ENCODE peak calls at places on chromosomes 6 and 20, in nine cellular contexts. K, B, S, I, R, M, Z, N and G are unnamed samples.

GRCh38 chr6:73929421-73929820 is 233.4 kb downstream of the CD109 start:
- DNase-seq in K (no peak), B (peak; percentile 6), S (peak; percentile 93), I (peak; percentile 64), R (no peak), M (peak; percentile 94), Z (no peak), N (no peak), G (peak; percentile 7)

GRCh38 chr6:156832166-156832743 is 55.1 kb downstream of the ARID1B start:
- DNase-seq in K (peak; percentile 32), B (peak; percentile 68), S (peak; percentile 42), I (no peak), R (no peak), M (peak; percentile 42), Z (no peak), N (peak; percentile 9), G (peak; percentile 47)

GRCh38 chr20:51563597-51564332 is 21.2 kb upstream of the NFATC2 start:
- DNase-seq in K (peak; percentile 62), B (peak; percentile 85), S (peak; percentile 60), I (peak; percentile 79), R (peak; percentile 73), M (peak; percentile 54), Z (no peak), N (peak; percentile 81), G (peak; percentile 84)

GRCh38 chr6:28775405-28776129 is 148.2 kb downstream of the TRIM27 start:
- DNase-seq in K (no peak), B (no peak), S (no peak), I (no peak), R (no peak), M (no peak), Z (no peak), N (no peak), G (no peak)

GRCh38 chr6:167553716-167554115 is 228.8 kb downstream of the TTLL2 start:
- DNase-seq in K (no peak), B (no peak), S (no peak), I (no peak), R (no peak), M (no peak), Z (no peak), N (no peak), G (no peak)

GRCh38 chr6:40810176-40810575 is 223.0 kb upstream of the LRFN2 start:
- DNase-seq in K (no peak), B (no peak), S (peak; percentile 54), I (no peak), R (no peak), M (peak; percentile 24), Z (no peak), N (no peak), G (peak; percentile 38)

GRCh38 chr6:40128149-40128548 is 193.9 kb upstream of the MOCS1 start:
- DNase-seq in K (no peak), B (no peak), S (no peak), I (no peak), R (no peak), M (no peak), Z (no peak), N (no peak), G (no peak)

GRCh38 chr20:22688485-22688884 is 104.1 kb upstream of the FOXA2 start:
- DNase-seq in K (no peak), B (no peak), S (peak; percentile 29), I (no peak), R (no peak), M (peak; percentile 33), Z (no peak), N (no peak), G (no peak)

GRCh38 chr6:127206531-127207065 is 60.1 kb upstream of the RNF146 start:
- DNase-seq in K (no peak), B (peak; percentile 13), S (no peak), I (no peak), R (no peak), M (no peak), Z (no peak), N (no peak), G (peak; percentile 26)

GRCh38 chr6:157221817-157222175 is 101.5 kb downstream of the TMEM242 start:
- DNase-seq in K (no peak), B (no peak), S (no peak), I (no peak), R (no peak), M (no peak), Z (no peak), N (no peak), G (no peak)

GRCh38 chr20:56788041-56788670 is 159.1 kb downstream of the TFAP2C start:
- DNase-seq in K (no peak), B (peak; percentile 99), S (peak; percentile 96), I (peak; percentile 76), R (no peak), M (peak; percentile 97), Z (no peak), N (peak; percentile 86), G (peak; percentile 94)

GRCh38 chr6:31010393-31011060 is at the start of gene MUC22:
- DNase-seq in K (no peak), B (peak; percentile 46), S (peak; percentile 87), I (no peak), R (no peak), M (peak; percentile 75), Z (no peak), N (no peak), G (no peak)

GRCh38 chr20:48326868-48327267 is 500.9 kb downstream of the PREX1 start:
- DNase-seq in K (peak; percentile 45), B (no peak), S (no peak), I (no peak), R (no peak), M (no peak), Z (no peak), N (no peak), G (no peak)

GRCh38 chr20:24658920-24659660 is 189.7 kb downstream of the SYNDIG1 start:
- DNase-seq in K (no peak), B (no peak), S (no peak), I (no peak), R (no peak), M (no peak), Z (no peak), N (no peak), G (no peak)

GRCh38 chr6:56193846-56194245 is 53.5 kb downstream of the COL21A1 start:
- DNase-seq in K (no peak), B (no peak), S (peak; percentile 36), I (no peak), R (no peak), M (peak; percentile 48), Z (no peak), N (no peak), G (peak; percentile 0)

GRCh38 chr6:98672681-98673475 is 161.5 kb upstream of the POU3F2 start:
- DNase-seq in K (no peak), B (no peak), S (no peak), I (no peak), R (no peak), M (no peak), Z (no peak), N (no peak), G (no peak)

GRCh38 chr20:10412591-10413408 is 21.2 kb downstream of the MKKS start:
- DNase-seq in K (no peak), B (peak; percentile 23), S (no peak), I (no peak), R (no peak), M (no peak), Z (no peak), N (peak; percentile 43), G (no peak)
- TF ChIP-seq CTCF in K (no peak), B (peak; percentile 26), S (no peak), I (no peak), R (no peak), M (peak; percentile 11), Z (peak; percentile 19), N (peak; percentile 78), G (peak; percentile 65)

GRCh38 chr20:32509639-32510066 is 75.5 kb downstream of the NOL4L start:
- DNase-seq in K (no peak), B (no peak), S (no peak), I (no peak), R (no peak), M (no peak), Z (no peak), N (no peak), G (peak; percentile 64)
- TF ChIP-seq CTCF in K (no peak), B (peak; percentile 10), S (no peak), I (no peak), R (no peak), M (no peak), Z (no peak), N (peak; percentile 8), G (peak; percentile 61)

GRCh38 chr6:34068462-34069044 is 77.3 kb downstream of the GRM4 start:
- DNase-seq in K (no peak), B (no peak), S (no peak), I (no peak), R (no peak), M (no peak), Z (no peak), N (no peak), G (no peak)
- TF ChIP-seq CTCF in K (no peak), B (no peak), S (no peak), I (no peak), R (no peak), M (no peak), Z (no peak), N (no peak), G (no peak)

GRCh38 chr6:133887478-133887877 is 1.4 kb upstream of the TCF21 start:
- DNase-seq in K (no peak), B (no peak), S (no peak), I (no peak), R (no peak), M (no peak), Z (no peak), N (no peak), G (no peak)

GRCh38 chr6:133891814-133892443 is 3.0 kb downstream of the TCF21 start:
- DNase-seq in K (no peak), B (no peak), S (no peak), I (no peak), R (no peak), M (no peak), Z (no peak), N (no peak), G (no peak)

GRCh38 chr6:133890941-133891813 is 2.3 kb downstream of the TCF21 start:
- DNase-seq in K (peak; percentile 76), B (peak; percentile 52), S (peak; percentile 26), I (peak; percentile 21), R (peak; percentile 64), M (peak; percentile 14), Z (no peak), N (peak; percentile 60), G (no peak)

GRCh38 chr6:133888931-133889556 is at the start of gene TCF21:
- DNase-seq in K (peak; percentile 84), B (peak; percentile 83), S (no peak), I (no peak), R (peak; percentile 66), M (no peak), Z (no peak), N (no peak), G (no peak)

DNA sequence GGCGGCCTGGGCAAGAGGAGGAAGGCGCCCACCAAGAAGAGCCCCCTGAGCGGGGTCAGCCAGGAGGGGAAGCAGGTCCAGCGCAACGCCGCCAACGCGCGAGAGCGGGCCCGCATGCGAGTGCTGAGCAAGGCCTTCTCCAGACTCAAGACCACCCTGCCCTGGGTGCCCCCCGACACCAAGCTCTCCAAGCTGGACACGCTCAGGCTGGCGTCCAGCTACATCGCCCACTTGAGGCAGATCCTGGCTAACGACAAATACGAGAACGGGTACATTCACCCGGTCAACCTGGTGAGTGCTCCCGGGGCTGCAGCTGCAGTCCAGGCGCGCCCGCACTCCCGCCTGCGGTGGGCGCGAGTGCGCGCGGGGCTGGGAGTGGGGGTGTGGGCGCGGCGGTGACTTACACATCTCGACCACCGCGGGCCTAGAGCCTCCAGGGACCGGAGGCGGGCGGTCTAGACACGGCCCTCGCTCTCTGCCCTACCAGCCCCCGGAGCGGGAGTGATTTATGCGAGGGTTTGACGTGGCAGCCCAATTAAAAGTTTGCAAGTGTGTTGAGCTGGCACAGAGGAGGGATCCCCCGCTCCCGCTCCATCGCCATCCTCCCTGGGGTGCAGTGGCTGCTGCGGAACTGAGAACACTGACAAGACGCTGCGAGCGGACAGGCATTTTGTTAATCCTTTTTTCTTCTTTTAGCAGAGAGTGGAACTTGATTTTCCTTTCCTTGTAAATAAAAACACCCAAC is 816 bp downstream of the TCF21 start:
- DNase-seq in K (peak; percentile 61), B (peak; percentile 68), S (no peak), I (no peak), R (peak; percentile 62), M (no peak), Z (no peak), N (no peak), G (no peak)
- TF ChIP-seq CTCF in K (no peak), B (peak; percentile 28), S (no peak), I (no peak), R (no peak), M (no peak), Z (no peak), N (no peak), G (no peak)